ENCODE peak calls at places on chromosomes 1 and 21, in nine cellular contexts. T is bronchial epithelial cell, D is left ventricle myocardium inferior, P is GM13976, F is adrenal gland, L is mammary epithelial cell, I is uterus, G is endothelial cell, U is osteocyte. B is an unnamed sample.

GRCh38 chr1:207867136-207868081 is 43.5 kb downstream of the CD34 start:
- DNase-seq in T (no peak), D (peak; percentile 63), P (peak; percentile 44), F (peak; percentile 78), L (peak; percentile 12), I (no peak), G (no peak), U (no peak), B (peak; percentile 31)

GRCh38 chr1:145961425-145962156 is 2.8 kb downstream of the ANKRD34A start:
- DNase-seq in T (no peak), D (peak; percentile 42), P (peak; percentile 58), F (no peak), L (no peak), I (peak; percentile 69), G (no peak), U (no peak), B (no peak)

GRCh38 chr1:93489756-93490155 is 41.8 kb downstream of the FNBP1L start:
- DNase-seq in T (no peak), D (no peak), P (no peak), F (no peak), L (peak; percentile 7), I (no peak), G (no peak), U (no peak), B (no peak)

GRCh38 chr1:167491586-167492408 is 26.5 kb downstream of the CD247 start:
- DNase-seq in T (peak; percentile 19), D (no peak), P (no peak), F (no peak), L (no peak), I (no peak), G (no peak), U (no peak), B (no peak)

GRCh38 chr1:228161381-228161780 is 4.2 kb upstream of the IBA57 start:
- DNase-seq in T (peak; percentile 59), D (no peak), P (no peak), F (no peak), L (peak; percentile 38), I (no peak), G (no peak), U (no peak), B (no peak)

GRCh38 chr1:225926551-225927113 is 2.6 kb upstream of the PYCR2 start:
- DNase-seq in T (no peak), D (no peak), P (no peak), F (no peak), L (no peak), I (no peak), G (no peak), U (no peak), B (no peak)

GRCh38 chr1:157774412-157774811 is 2.5 kb downstream of the FCRL2 start:
- DNase-seq in T (no peak), D (no peak), P (no peak), F (no peak), L (no peak), I (no peak), G (no peak), U (no peak), B (no peak)

GRCh38 chr1:201758508-201759050 is 70.4 kb upstream of the IPO9 start:
- DNase-seq in T (no peak), D (no peak), P (no peak), F (no peak), L (no peak), I (no peak), G (no peak), U (no peak), B (no peak)

GRCh38 chr1:100584761-100585745 is 47.1 kb downstream of the GPR88 start:
- DNase-seq in T (peak; percentile 33), D (no peak), P (no peak), F (peak; percentile 45), L (peak; percentile 40), I (no peak), G (no peak), U (no peak), B (no peak)

GRCh38 chr21:41630249-41630648 is 122.3 kb upstream of the TMPRSS2 start:
- DNase-seq in T (peak; percentile 100), D (no peak), P (no peak), F (no peak), L (peak; percentile 99), I (peak; percentile 22), G (no peak), U (no peak), B (no peak)

GRCh38 chr1:41774486-41774990 is 144.2 kb downstream of the HIVEP3 start:
- DNase-seq in T (no peak), D (no peak), P (no peak), F (no peak), L (no peak), I (no peak), G (no peak), U (no peak), B (no peak)

GRCh38 chr1:40754201-40754600 is 29.4 kb upstream of the KCNQ4 start:
- DNase-seq in T (no peak), D (no peak), P (no peak), F (no peak), L (no peak), I (no peak), G (no peak), U (no peak), B (no peak)

GRCh38 chr1:45928486-45929205 is 125.2 kb downstream of the MAST2 start:
- DNase-seq in T (no peak), D (no peak), P (no peak), F (no peak), L (no peak), I (no peak), G (no peak), U (no peak), B (no peak)

GRCh38 chr1:33143698-33144097 is 38.1 kb downstream of the TRIM62 start:
- DNase-seq in T (no peak), D (no peak), P (no peak), F (no peak), L (no peak), I (no peak), G (no peak), U (no peak), B (no peak)

GRCh38 chr21:35294231-35294898 is 245.3 kb upstream of the RUNX1 start:
- DNase-seq in T (peak; percentile 40), D (no peak), P (no peak), F (no peak), L (peak; percentile 96), I (no peak), G (no peak), U (no peak), B (no peak)

GRCh38 chr1:203556047-203556851 is 62.3 kb downstream of the OPTC start:
- DNase-seq in T (no peak), D (peak; percentile 72), P (peak; percentile 44), F (peak; percentile 39), L (no peak), I (peak; percentile 89), G (no peak), U (peak; percentile 90), B (peak; percentile 41)

GRCh38 chr1:41742219-41742618 is 176.5 kb downstream of the HIVEP3 start:
- DNase-seq in T (peak; percentile 63), D (no peak), P (no peak), F (no peak), L (no peak), I (no peak), G (no peak), U (no peak), B (no peak)

GRCh38 chr21:21731626-21732025 is 733.4 kb downstream of the NCAM2 start:
- DNase-seq in T (no peak), D (no peak), P (no peak), F (no peak), L (no peak), I (no peak), G (no peak), U (no peak), B (no peak)

GRCh38 chr1:86782482-86782881 is 78.1 kb downstream of the SH3GLB1 start:
- DNase-seq in T (no peak), D (no peak), P (no peak), F (no peak), L (no peak), I (no peak), G (no peak), U (no peak), B (no peak)

GRCh38 chr1:24648919-24649318 is 5.8 kb downstream of the SRRM1 start:
- DNase-seq in T (no peak), D (no peak), P (no peak), F (no peak), L (no peak), I (no peak), G (no peak), U (no peak), B (no peak)

GRCh38 chr1:26851106-26851684 is 11.8 kb upstream of the SFN start:
- DNase-seq in T (peak; percentile 54), D (no peak), P (no peak), F (no peak), L (no peak), I (no peak), G (no peak), U (no peak), B (no peak)
- TF ChIP-seq CTCF in T (peak; percentile 31), D (no peak), P (no peak), F (no peak), L (peak; percentile 46), I (no peak), G (no peak), U (no peak), B (no peak)

DNA sequence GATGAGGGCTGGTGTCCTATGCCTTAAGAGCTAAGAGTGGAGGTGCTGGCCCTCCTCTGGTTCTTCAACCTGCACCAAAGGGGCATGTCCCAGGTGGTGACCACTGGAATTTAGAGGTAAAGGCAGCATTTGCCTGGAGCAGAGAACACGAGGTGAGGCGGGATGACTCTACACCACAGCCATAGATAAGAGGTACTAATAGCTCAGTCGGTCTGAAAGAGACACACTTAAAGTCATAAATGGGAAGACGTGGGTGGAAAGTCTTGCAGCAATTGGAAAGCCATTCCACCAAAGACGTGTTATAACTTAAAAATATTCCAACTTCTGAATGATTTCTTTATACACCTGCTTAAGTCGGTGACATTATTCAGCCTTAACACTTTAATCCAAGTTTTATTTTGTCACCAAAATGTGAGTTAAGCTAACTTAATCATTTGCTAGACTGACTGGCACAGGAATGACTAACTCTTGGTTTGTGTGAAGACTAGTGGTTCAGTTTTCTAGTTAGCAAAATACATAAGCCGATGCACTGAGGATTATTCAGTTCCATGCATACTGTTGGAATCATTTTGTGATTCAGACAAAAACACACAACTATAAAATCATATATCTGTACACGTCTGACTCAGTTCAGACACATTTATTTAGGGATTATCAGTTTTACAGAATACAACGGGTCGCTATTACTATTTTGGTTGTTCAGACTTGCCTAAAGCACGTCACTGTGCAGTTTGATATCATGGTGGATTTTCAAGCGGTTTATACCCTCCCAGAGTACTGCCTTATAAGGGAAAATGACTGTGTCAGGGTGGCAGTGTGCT is 4.6 kb upstream of the ETS2 start:
- DNase-seq in T (peak; percentile 99), D (no peak), P (no peak), F (no peak), L (peak; percentile 77), I (no peak), G (no peak), U (no peak), B (no peak)
- TF ChIP-seq CTCF in T (no peak), D (no peak), P (no peak), F (no peak), L (no peak), I (no peak), G (no peak), U (no peak), B (no peak)

GRCh38 chr1:182851825-182852224 is 12.7 kb downstream of the DHX9 start:
- DNase-seq in T (no peak), D (no peak), P (no peak), F (no peak), L (no peak), I (no peak), G (no peak), U (no peak), B (no peak)
- TF ChIP-seq CTCF in T (no peak), D (no peak), P (no peak), F (no peak), L (no peak), I (no peak), G (no peak), U (no peak), B (no peak)

GRCh38 chr1:212721388-212722247 is 22.0 kb upstream of the BATF3 start:
- DNase-seq in T (peak; percentile 77), D (no peak), P (no peak), F (no peak), L (peak; percentile 40), I (no peak), G (no peak), U (no peak), B (no peak)
- TF ChIP-seq CTCF in T (no peak), D (no peak), P (no peak), F (no peak), L (no peak), I (no peak), G (no peak), U (no peak), B (no peak)

B was measured in GM10248.